ENCODE peak calls at places on chromosomes 16 and 17, in four cellular contexts. N is PC-3, O is MM.1S, F is neural progenitor cell. R is an unnamed sample.

GRCh38 chr16:3920206-3920605 is 39.7 kb upstream of the CREBBP start:
- DNase-seq in N (no peak), O (no peak), F (no peak), R (no peak)

GRCh38 chr16:16797239-16797638 is 418.3 kb downstream of the NPIPA7 start:
- DNase-seq in N (no peak), O (peak; percentile 45), F (peak; percentile 59), R (peak; percentile 72)

GRCh38 chr16:1485847-1486496 is 2.8 kb downstream of the PTX4 start:
- DNase-seq in N (no peak), O (no peak), F (no peak), R (no peak)

GRCh38 chr16:27485811-27486210 is 63.9 kb downstream of the GTF3C1 start:
- DNase-seq in N (no peak), O (no peak), F (no peak), R (no peak)

GRCh38 chr17:19372866-19373505 is 5.3 kb upstream of the MAPK7 start:
- DNase-seq in N (no peak), O (no peak), F (no peak), R (peak; percentile 31)

GRCh38 chr16:67518676-67519075 is 10.0 kb upstream of the RIPOR1 start:
- DNase-seq in N (no peak), O (no peak), F (no peak), R (no peak)

GRCh38 chr16:22979038-22979437 is 165.1 kb downstream of the HS3ST2 start:
- DNase-seq in N (no peak), O (no peak), F (no peak), R (no peak)

GRCh38 chr17:69314246-69315030 is 12.5 kb downstream of the ABCA5 start:
- DNase-seq in N (no peak), O (no peak), F (peak; percentile 79), R (peak; percentile 33)

GRCh38 chr16:85539629-85540291 is 73.4 kb upstream of the GSE1 start:
- DNase-seq in N (no peak), O (no peak), F (no peak), R (no peak)

GRCh38 chr17:48841395-48841831 is 10.6 kb downstream of the CALCOCO2 start:
- DNase-seq in N (no peak), O (peak; percentile 68), F (no peak), R (no peak)

GRCh38 chr16:87249425-87249824 is 67.8 kb downstream of the C16orf95 start:
- DNase-seq in N (no peak), O (no peak), F (no peak), R (no peak)

GRCh38 chr17:83103200-83103937 is 24.0 kb downstream of the METRNL start:
- DNase-seq in N (peak; percentile 73), O (no peak), F (peak; percentile 77), R (peak; percentile 83)

GRCh38 chr16:80460004-80460403 is 80.8 kb upstream of the DYNLRB2 start:
- DNase-seq in N (no peak), O (no peak), F (no peak), R (no peak)

GRCh38 chr16:57998484-57998883 is 2.0 kb downstream of the ZNF319 start:
- DNase-seq in N (peak; percentile 45), O (no peak), F (no peak), R (no peak)

GRCh38 chr17:40813804-40814203 is 8.6 kb downstream of the KRT10 start:
- DNase-seq in N (peak; percentile 83), O (no peak), F (no peak), R (no peak)

GRCh38 chr17:17073627-17074521 is 31.6 kb downstream of the MPRIP start:
- DNase-seq in N (no peak), O (no peak), F (no peak), R (no peak)

GRCh38 chr16:31395647-31396046 is 2.5 kb downstream of the ITGAD start:
- DNase-seq in N (no peak), O (no peak), F (no peak), R (no peak)

GRCh38 chr16:50627419-50627818 is 53.7 kb downstream of the SNX20 start:
- DNase-seq in N (no peak), O (no peak), F (peak; percentile 58), R (peak; percentile 74)

GRCh38 chr16:67241008-67241900 is 6.0 kb downstream of the FHOD1 start:
- DNase-seq in N (peak; percentile 79), O (no peak), F (no peak), R (peak; percentile 36)

GRCh38 chr17:70736375-70736957 is 567.1 kb downstream of the KCNJ2 start:
- DNase-seq in N (no peak), O (no peak), F (no peak), R (no peak)

GRCh38 chr17:29526322-29526721 is 40.5 kb downstream of the ABHD15 start:
- DNase-seq in N (no peak), O (no peak), F (no peak), R (no peak)

GRCh38 chr17:56136316-56136715 is 17.0 kb upstream of the ANKFN1 start:
- DNase-seq in N (no peak), O (no peak), F (no peak), R (no peak)

GRCh38 chr17:3773966-3774365 is 27.0 kb downstream of the ITGAE start:
- DNase-seq in N (no peak), O (no peak), F (no peak), R (no peak)

GRCh38 chr16:56339431-56340195 is 85.7 kb downstream of the AMFR start:
- DNase-seq in N (no peak), O (no peak), F (no peak), R (no peak)

GRCh38 chr17:83183951-83184506 is 104.6 kb downstream of the METRNL start:
- DNase-seq in N (no peak), O (no peak), F (no peak), R (no peak)

GRCh38 chr16:67326472-67327309 is at the start of the genes KCTD19 and LRRC36:
- DNase-seq in N (no peak), O (no peak), F (peak; percentile 95), R (peak; percentile 96)

GRCh38 chr17:83173997-83174858 is 94.8 kb downstream of the METRNL start:
- DNase-seq in N (peak; percentile 19), O (no peak), F (peak; percentile 62), R (no peak)

GRCh38 chr17:79755591-79755990 is 22.4 kb upstream of the CBX2 start:
- DNase-seq in N (no peak), O (no peak), F (no peak), R (no peak)

GRCh38 chr17:18371455-18371854 is 6.1 kb upstream of the EVPLL start:
- DNase-seq in N (no peak), O (no peak), F (no peak), R (no peak)

GRCh38 chr17:41140360-41141132 is at the start of gene KRTAP4-6:
- DNase-seq in N (peak; percentile 86), O (no peak), F (no peak), R (no peak)

GRCh38 chr16:15535772-15536171 is 101.4 kb downstream of the BMERB1 start:
- DNase-seq in N (no peak), O (no peak), F (no peak), R (no peak)

GRCh38 chr17:65270932-65271700 is 133.9 kb downstream of the RGS9 start:
- DNase-seq in N (no peak), O (no peak), F (no peak), R (no peak)

GRCh38 chr16:57127037-57127763 is 34.8 kb downstream of the CPNE2 start:
- DNase-seq in N (no peak), O (no peak), F (no peak), R (no peak)

GRCh38 chr17:16287563-16288027 is 65.7 kb downstream of the CENPV start:
- DNase-seq in N (peak; percentile 55), O (no peak), F (no peak), R (no peak)

GRCh38 chr16:24539850-24540484 is 601 bp downstream of the RBBP6 start:
- DNase-seq in N (no peak), O (peak; percentile 59), F (peak; percentile 52), R (peak; percentile 33)

GRCh38 chr16:24539295-24539849 is at the start of gene RBBP6:
- DNase-seq in N (peak; percentile 94), O (peak; percentile 95), F (peak; percentile 99), R (peak; percentile 97)

GRCh38 chr16:24543949-24544348 is 4.6 kb downstream of the RBBP6 start:
- DNase-seq in N (no peak), O (no peak), F (no peak), R (no peak)

GRCh38 chr16:24540575-24541240 is 1.3 kb downstream of the RBBP6 start:
- DNase-seq in N (peak; percentile 21), O (peak; percentile 49), F (peak; percentile 36), R (peak; percentile 40)

GRCh38 chr16:24541534-24541933 is 2.2 kb downstream of the RBBP6 start:
- DNase-seq in N (no peak), O (peak; percentile 52), F (no peak), R (no peak)
- H3K4me2 ChIP-seq in N (peak overlapping the region; percentile 81), O (peak overlapping the region; percentile 91), F (peak overlapping the region; percentile 87), R (peak overlapping the region; percentile 84)

GRCh38 chr17:81096741-81097133 is 61.8 kb downstream of the BAIAP2 start:
- DNase-seq in N (no peak), O (no peak), F (no peak), R (no peak)
- H3K4me1 ChIP-seq in N (peaks cover 53% of the 10 kb centered on the region), O (peaks cover 5% of the 10 kb centered on the region), F (peaks cover 42% of the 10 kb centered on the region), R (peaks cover 6% of the 10 kb centered on the region)

GRCh38 chr17:32873114-32873513 is 3.8 kb downstream of the MYO1D start:
- DNase-seq in N (peak; percentile 36), O (no peak), F (no peak), R (no peak)

GRCh38 chr17:32875904-32876413 is 965 bp downstream of the MYO1D start:
- DNase-seq in N (peak; percentile 13), O (peak; percentile 21), F (no peak), R (no peak)

GRCh38 chr17:32877164-32877764 is 340 bp upstream of the MYO1D start:
- DNase-seq in N (peak; percentile 86), O (peak; percentile 94), F (peak; percentile 97), R (peak; percentile 93)

GRCh38 chr17:32876414-32877163 is at the start of gene MYO1D:
- DNase-seq in N (peak; percentile 65), O (peak; percentile 87), F (peak; percentile 71), R (peak; percentile 86)

GRCh38 chr17:32875230-32875903 is 1.6 kb downstream of the MYO1D start:
- DNase-seq in N (no peak), O (no peak), F (no peak), R (no peak)
- TF ChIP-seq EZH2phosphoT487 in N (no peak), O (no peak), F (no peak), R (no peak)

GRCh38 chr17:78717431-78717980 is 64.6 kb downstream of the CYTH1 start:
- DNase-seq in N (peak; percentile 47), O (peak; percentile 58), F (no peak), R (peak; percentile 37)
- H3K4me2 ChIP-seq in N (peak overlapping the region; percentile 88), O (peak overlapping the region; percentile 85), F (peak overlapping the region; percentile 95), R (peak overlapping the region; percentile 49)

R was measured in GM23338.